ENCODE peak calls at places on chromosomes 5 and 9, in ten cellular contexts. L is A549, F is H1, D is GM12878, W is K562, K is SK-N-SH, B is HepG2, S is WTC11, T is HCT116, R is endothelial cell of umbilical vein. I is an unnamed sample.

GRCh38 chr9:123669355-123669754 is 260.6 kb downstream of the DENND1A start:
- DNase-seq in L (no peak), F (no peak), D (no peak), W (no peak), K (no peak), B (no peak), S (no peak), T (no peak), R (no peak), I (no peak)

GRCh38 chr5:57332350-57332749 is 150.3 kb downstream of the ACTBL2 start:
- DNase-seq in L (no peak), F (no peak), D (no peak), W (no peak), K (no peak), B (no peak), S (no peak), T (no peak), R (no peak), I (no peak)

GRCh38 chr9:107732781-107733529 is 243.4 kb upstream of the KLF4 start:
- DNase-seq in L (no peak), F (no peak), D (no peak), W (no peak), K (no peak), B (no peak), S (no peak), T (no peak), R (peak), I (no peak)

GRCh38 chr9:12933957-12934356 is 159.1 kb downstream of the LURAP1L start:
- DNase-seq in L (peak), F (peak), D (no peak), W (no peak), K (no peak), B (no peak), S (no peak), T (peak), R (peak), I (no peak)

GRCh38 chr5:4018007-4018406 is 422.4 kb downstream of the IRX1 start:
- DNase-seq in L (no peak), F (no peak), D (no peak), W (no peak), K (no peak), B (no peak), S (no peak), T (no peak), R (no peak), I (no peak)

GRCh38 chr5:139807647-139808030 is 12.0 kb downstream of the PSD2 start:
- DNase-seq in L (no peak), F (no peak), D (no peak), W (no peak), K (no peak), B (no peak), S (no peak), T (no peak), R (no peak), I (no peak)

GRCh38 chr9:2798423-2798822 is 45.5 kb downstream of the PUM3 start:
- DNase-seq in L (no peak), F (no peak), D (no peak), W (no peak), K (no peak), B (no peak), S (no peak), T (no peak), R (no peak), I (no peak)

GRCh38 chr9:128321879-128322341 is 337 bp downstream of the TRUB2 start:
- DNase-seq in L (no peak), F (no peak), D (no peak), W (no peak), K (no peak), B (no peak), S (no peak), T (no peak), R (no peak), I (no peak)

GRCh38 chr5:15008911-15009310 is 137.3 kb upstream of the ANKH start:
- DNase-seq in L (peak), F (no peak), D (no peak), W (no peak), K (no peak), B (peak), S (no peak), T (no peak), R (no peak), I (no peak)

GRCh38 chr5:72244862-72245371 is 75.1 kb downstream of the MRPS27 start:
- DNase-seq in L (peak), F (no peak), D (no peak), W (peak), K (peak), B (peak), S (peak), T (peak), R (peak), I (peak)

GRCh38 chr9:90868555-90868954 is 66.9 kb downstream of the SYK start:
- DNase-seq in L (no peak), F (no peak), D (no peak), W (no peak), K (no peak), B (no peak), S (no peak), T (no peak), R (no peak), I (no peak)

GRCh38 chr9:14086495-14086894 is 227.4 kb downstream of the NFIB start:
- DNase-seq in L (no peak), F (no peak), D (no peak), W (no peak), K (no peak), B (no peak), S (no peak), T (no peak), R (no peak), I (no peak)

GRCh38 chr5:42949348-42950090 is 90.6 kb downstream of the ANXA2R start:
- DNase-seq in L (peak), F (no peak), D (peak), W (no peak), K (peak), B (peak), S (no peak), T (no peak), R (peak), I (peak)

GRCh38 chr9:77616191-77616590 is 31.9 kb downstream of the GNA14 start:
- DNase-seq in L (no peak), F (no peak), D (no peak), W (no peak), K (no peak), B (no peak), S (no peak), T (no peak), R (peak), I (no peak)

GRCh38 chr5:14008819-14009311 is 64.4 kb upstream of the DNAH5 start:
- DNase-seq in L (peak), F (no peak), D (no peak), W (no peak), K (no peak), B (peak), S (no peak), T (no peak), R (no peak), I (no peak)

GRCh38 chr5:11324521-11325289 is 563.7 kb upstream of the DAP start:
- DNase-seq in L (no peak), F (no peak), D (no peak), W (no peak), K (no peak), B (no peak), S (no peak), T (no peak), R (no peak), I (no peak)

GRCh38 chr9:100038472-100038871 is 60.3 kb downstream of the ERP44 start:
- DNase-seq in L (no peak), F (no peak), D (no peak), W (no peak), K (no peak), B (no peak), S (no peak), T (no peak), R (no peak), I (no peak)

GRCh38 chr5:127793879-127794278 is 90.7 kb downstream of the CCDC192 start:
- DNase-seq in L (no peak), F (no peak), D (no peak), W (no peak), K (no peak), B (no peak), S (no peak), T (no peak), R (no peak), I (no peak)

GRCh38 chr5:180785151-180785781 is 17.3 kb downstream of the MGAT1 start:
- DNase-seq in L (no peak), F (no peak), D (no peak), W (no peak), K (no peak), B (peak), S (peak), T (no peak), R (peak), I (no peak)

GRCh38 chr9:98862936-98863335 is 55.5 kb downstream of the GALNT12 start:
- DNase-seq in L (no peak), F (no peak), D (no peak), W (no peak), K (no peak), B (no peak), S (no peak), T (no peak), R (no peak), I (no peak)

DNA sequence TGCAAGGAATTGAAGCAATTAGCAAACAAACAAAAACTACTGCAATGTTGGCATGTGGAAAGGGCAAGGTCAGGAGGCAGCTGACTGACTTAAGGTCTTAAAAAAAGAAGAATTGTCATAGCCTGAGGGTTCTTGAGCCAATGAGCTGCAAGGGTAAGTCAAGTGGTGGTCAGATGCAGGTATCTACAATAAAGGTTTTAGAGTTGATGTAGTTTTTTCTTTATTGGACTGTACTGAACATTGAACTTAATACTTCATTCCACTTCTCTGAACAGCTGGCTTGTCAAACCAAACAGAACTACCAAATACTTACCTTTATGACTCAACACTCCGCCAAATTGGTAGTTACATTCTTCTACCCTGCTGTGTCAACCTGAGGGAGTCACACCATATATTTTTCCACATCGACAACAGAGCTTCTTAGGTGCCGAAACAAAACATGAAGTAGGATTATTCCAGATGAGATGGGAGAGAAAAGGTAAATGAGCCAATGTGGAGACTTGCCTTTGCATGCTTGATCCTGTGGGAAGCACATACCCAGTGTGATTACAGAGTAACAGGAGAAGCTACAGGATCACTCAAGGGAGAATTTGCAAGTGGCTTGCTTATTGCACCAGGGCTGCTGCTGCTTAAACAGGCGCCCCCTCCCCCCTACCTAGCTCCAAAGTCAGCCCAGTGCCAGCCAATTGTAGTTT is 35.3 kb downstream of the EQTN start:
- DNase-seq in L (no peak), F (no peak), D (no peak), W (no peak), K (no peak), B (peak), S (no peak), T (no peak), R (no peak), I (no peak)
- TF ChIP-seq MAX in L (no peak), F (no peak), D (no peak), W (no peak), K (no peak), B (no peak), S (no peak), T (no peak), R (no peak), I (no peak)

GRCh38 chr5:144511581-144512072 is 341.0 kb downstream of the KCTD16 start:
- DNase-seq in L (no peak), F (no peak), D (no peak), W (no peak), K (no peak), B (no peak), S (no peak), T (no peak), R (no peak), I (no peak)
- TF ChIP-seq CTCF in L (no peak), F (no peak), D (no peak), W (no peak), K (no peak), B (no peak), S (no peak), T (no peak), R (no peak), I (no peak)

DNA sequence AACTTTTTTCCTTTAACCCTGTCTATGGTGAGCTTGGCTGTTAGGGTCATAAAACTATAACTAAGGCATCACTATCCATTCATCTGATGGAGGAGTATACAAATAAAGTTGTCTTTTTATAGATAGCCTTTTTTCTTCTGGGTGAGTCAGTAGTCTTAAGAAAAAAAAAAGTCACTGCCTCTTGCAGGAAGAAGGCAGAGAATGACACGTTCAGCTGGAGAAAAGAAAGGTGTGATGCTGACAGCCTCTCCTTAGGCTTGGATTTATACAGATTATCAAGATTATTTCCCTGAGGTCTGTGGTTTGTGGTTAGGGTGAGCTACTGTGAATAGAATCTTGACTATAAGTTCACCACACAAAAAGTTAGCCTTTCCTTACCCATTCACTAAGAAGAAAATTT is 23.0 kb downstream of the EPB41L4B start:
- DNase-seq in L (peak), F (no peak), D (no peak), W (no peak), K (no peak), B (no peak), S (no peak), T (no peak), R (no peak), I (peak)
- TF ChIP-seq MAX in L (no peak), F (no peak), D (no peak), W (no peak), K (no peak), B (no peak), S (no peak), T (no peak), R (no peak), I (no peak)

DNA sequence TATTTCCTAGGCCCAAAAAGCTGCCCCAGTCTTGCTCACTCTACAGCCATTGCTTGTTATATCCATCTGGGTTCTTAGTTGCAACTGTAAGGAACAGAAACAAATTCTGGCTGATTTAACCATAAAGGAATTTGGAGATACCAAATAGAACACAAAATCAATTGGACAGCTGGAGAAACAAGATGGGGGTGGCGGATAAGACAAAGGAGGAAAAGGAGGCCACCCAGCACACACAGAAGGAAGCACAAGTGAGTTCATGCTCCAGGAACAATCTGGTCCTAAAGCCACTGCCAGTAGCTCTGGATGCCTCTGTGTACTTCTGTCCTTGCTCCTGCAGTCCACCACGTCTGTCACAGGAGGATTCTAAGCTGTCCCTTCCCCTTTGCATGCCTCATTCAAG is 25.3 kb downstream of the DEPDC1B start:
- DNase-seq in L (no peak), F (no peak), D (no peak), W (no peak), K (no peak), B (no peak), S (no peak), T (no peak), R (no peak), I (no peak)
- TF ChIP-seq CTCF in L (no peak), F (no peak), D (no peak), W (no peak), K (no peak), B (no peak), S (no peak), T (no peak), R (no peak), I (no peak)

DNA sequence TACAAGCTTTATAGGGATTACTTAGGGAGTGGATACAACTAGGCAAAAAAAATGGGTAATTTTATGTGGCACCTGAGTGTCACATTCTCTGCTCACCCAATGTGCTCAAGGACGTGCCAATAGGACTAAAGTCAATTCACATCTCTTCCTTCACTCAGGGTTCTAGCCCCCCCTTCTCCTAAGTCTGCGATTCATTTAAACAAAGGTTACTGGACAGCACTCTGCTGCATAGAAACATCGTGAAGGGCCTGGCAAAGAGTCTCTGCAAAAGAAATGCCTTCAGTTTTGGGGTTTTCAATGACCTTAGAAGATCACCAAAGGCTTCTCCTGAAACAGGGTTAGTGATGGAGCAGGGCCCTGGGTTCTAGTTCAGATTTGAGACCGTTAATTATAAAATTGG is 142.3 kb downstream of the TSSK1B start:
- DNase-seq in L (no peak), F (no peak), D (no peak), W (no peak), K (no peak), B (no peak), S (no peak), T (no peak), R (peak), I (no peak)
- TF ChIP-seq MAX in L (no peak), F (no peak), D (no peak), W (no peak), K (no peak), B (no peak), S (no peak), T (no peak), R (no peak), I (no peak)

DNA sequence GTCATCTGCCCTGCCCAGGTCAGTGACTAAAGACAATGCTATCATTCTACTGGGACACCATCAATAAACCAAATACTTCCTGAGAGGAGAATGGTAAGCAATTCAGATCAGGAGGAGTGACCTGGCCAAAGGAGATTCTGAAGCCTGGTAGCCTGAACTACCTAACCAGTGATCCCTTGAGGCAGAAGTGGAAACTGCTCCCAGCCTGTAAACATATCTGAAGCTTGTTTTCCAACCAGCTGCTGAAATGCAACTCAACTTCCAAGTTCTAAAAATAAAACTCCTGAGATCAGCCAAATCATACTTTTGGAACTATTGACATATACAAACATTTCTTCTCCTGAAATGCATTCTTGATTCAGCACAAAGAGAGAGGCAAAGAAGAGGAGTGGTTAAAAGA is 204.1 kb downstream of the EBF1 start:
- DNase-seq in L (peak), F (no peak), D (no peak), W (no peak), K (no peak), B (no peak), S (no peak), T (no peak), R (no peak), I (no peak)
- TF ChIP-seq CTCF in L (no peak), F (no peak), D (peak), W (no peak), K (no peak), B (no peak), S (no peak), T (no peak), R (no peak), I (no peak)

GRCh38 chr9:122001491-122002201 is 91.5 kb downstream of the TTLL11 start:
- DNase-seq in L (peak), F (no peak), D (no peak), W (no peak), K (no peak), B (no peak), S (no peak), T (no peak), R (no peak), I (no peak)

GRCh38 chr9:122004589-122004988 is 88.5 kb downstream of the TTLL11 start:
- DNase-seq in L (no peak), F (no peak), D (no peak), W (no peak), K (no peak), B (no peak), S (no peak), T (no peak), R (no peak), I (no peak)

GRCh38 chr9:122008559-122008958 is 84.5 kb downstream of the TTLL11 start:
- DNase-seq in L (no peak), F (no peak), D (no peak), W (no peak), K (no peak), B (no peak), S (no peak), T (no peak), R (no peak), I (no peak)

GRCh38 chr9:122007837-122008236 is 85.3 kb downstream of the TTLL11 start:
- DNase-seq in L (no peak), F (no peak), D (no peak), W (no peak), K (no peak), B (no peak), S (no peak), T (no peak), R (no peak), I (no peak)

GRCh38 chr9:122005597-122005996 is 87.5 kb downstream of the TTLL11 start:
- DNase-seq in L (peak), F (no peak), D (no peak), W (peak), K (peak), B (no peak), S (no peak), T (no peak), R (peak), I (no peak)
- TF ChIP-seq MAX in L (no peak), F (no peak), D (no peak), W (no peak), K (no peak), B (no peak), S (no peak), T (no peak), R (no peak), I (no peak)

I was measured in NB4.